ENCODE peak calls at places on chromosome 16, in ten cellular contexts. R, A, D, F, X, W, M, Q, U and G are unnamed samples.

GRCh38 chr16:72092832-72093447 is 480 bp downstream of the TXNL4B start:
- DNase-seq in R (no peak), A (no peak), D (peak), F (no peak), X (no peak), W (peak), M (no peak), Q (no peak), U (no peak), G (no peak)

GRCh38 chr16:22638393-22639206 is 127.9 kb downstream of the NPIPB5 start:
- DNase-seq in R (no peak), A (no peak), D (no peak), F (no peak), X (no peak), W (no peak), M (no peak), Q (no peak), U (no peak), G (peak)

GRCh38 chr16:22297871-22298733 is 893 bp downstream of the POLR3E start:
- DNase-seq in R (peak), A (peak), D (peak), F (peak), X (peak), W (peak), M (peak), Q (peak), U (peak), G (peak)

GRCh38 chr16:89052824-89053724 is 40.6 kb upstream of the ACSF3 start:
- DNase-seq in R (peak), A (no peak), D (no peak), F (no peak), X (no peak), W (no peak), M (no peak), Q (no peak), U (no peak), G (peak)

GRCh38 chr16:53542283-53542682 is 39.3 kb upstream of the AKTIP start:
- DNase-seq in R (no peak), A (no peak), D (no peak), F (no peak), X (no peak), W (no peak), M (no peak), Q (no peak), U (no peak), G (no peak)

GRCh38 chr16:14545346-14545884 is 84.6 kb downstream of the PARN start:
- DNase-seq in R (no peak), A (no peak), D (peak), F (no peak), X (no peak), W (no peak), M (no peak), Q (no peak), U (no peak), G (no peak)

GRCh38 chr16:71974068-71974818 is 26.0 kb downstream of the PKD1L3 start:
- DNase-seq in R (no peak), A (no peak), D (no peak), F (no peak), X (no peak), W (no peak), M (no peak), Q (no peak), U (no peak), G (no peak)

GRCh38 chr16:16021988-16022682 is 72.7 kb downstream of the ABCC1 start:
- DNase-seq in R (peak), A (no peak), D (peak), F (no peak), X (peak), W (peak), M (peak), Q (peak), U (peak), G (peak)

GRCh38 chr16:9901-10665 is 43.3 kb downstream of the POLR3K start:
- DNase-seq in R (no peak), A (no peak), D (no peak), F (no peak), X (no peak), W (no peak), M (no peak), Q (no peak), U (no peak), G (no peak)

GRCh38 chr16:10090816-10091215 is 91.4 kb downstream of the GRIN2A start:
- DNase-seq in R (no peak), A (no peak), D (no peak), F (no peak), X (no peak), W (no peak), M (no peak), Q (no peak), U (no peak), G (no peak)

GRCh38 chr16:88655733-88656281 is 5.0 kb upstream of the CYBA start:
- DNase-seq in R (no peak), A (no peak), D (no peak), F (no peak), X (no peak), W (no peak), M (no peak), Q (no peak), U (no peak), G (no peak)

GRCh38 chr16:8877894-8878522 is 4.1 kb upstream of the LITAFD start:
- DNase-seq in R (no peak), A (no peak), D (no peak), F (no peak), X (no peak), W (no peak), M (no peak), Q (no peak), U (no peak), G (no peak)

GRCh38 chr16:80158766-80159165 is 382.0 kb upstream of the DYNLRB2 start:
- DNase-seq in R (no peak), A (no peak), D (no peak), F (no peak), X (no peak), W (no peak), M (no peak), Q (no peak), U (no peak), G (no peak)

GRCh38 chr16:48613061-48613957 is 3.3 kb upstream of the N4BP1 start:
- DNase-seq in R (no peak), A (peak), D (peak), F (peak), X (no peak), W (no peak), M (no peak), Q (no peak), U (no peak), G (no peak)

GRCh38 chr16:50547944-50548658 is at the start of gene NKD1:
- DNase-seq in R (peak), A (peak), D (peak), F (peak), X (peak), W (peak), M (peak), Q (peak), U (peak), G (no peak)

GRCh38 chr16:3094289-3095027 is 4.6 kb downstream of the ZSCAN10 start:
- DNase-seq in R (no peak), A (peak), D (no peak), F (no peak), X (no peak), W (no peak), M (no peak), Q (no peak), U (no peak), G (no peak)

GRCh38 chr16:57773680-57774295 is 28.5 kb downstream of the KIFC3 start:
- DNase-seq in R (peak), A (no peak), D (no peak), F (no peak), X (no peak), W (no peak), M (peak), Q (no peak), U (peak), G (no peak)

GRCh38 chr16:47815655-47816054 is 340.1 kb downstream of the ABCC12 start:
- DNase-seq in R (no peak), A (no peak), D (no peak), F (no peak), X (no peak), W (no peak), M (no peak), Q (no peak), U (no peak), G (no peak)

GRCh38 chr16:2856061-2856670 is 1.8 kb downstream of the PRSS22 start:
- DNase-seq in R (peak), A (no peak), D (peak), F (no peak), X (no peak), W (peak), M (no peak), Q (no peak), U (no peak), G (no peak)

GRCh38 chr16:53745753-53746258 is 41.9 kb downstream of the FTO start:
- DNase-seq in R (no peak), A (no peak), D (no peak), F (no peak), X (no peak), W (no peak), M (no peak), Q (no peak), U (no peak), G (no peak)

GRCh38 chr16:28935333-28935732 is 3.6 kb downstream of the CD19 start:
- DNase-seq in R (no peak), A (no peak), D (no peak), F (no peak), X (no peak), W (no peak), M (no peak), Q (no peak), U (no peak), G (no peak)

GRCh38 chr16:88383401-88384221 is 852 bp downstream of the ZNF469 start:
- DNase-seq in R (no peak), A (no peak), D (peak), F (no peak), X (no peak), W (peak), M (peak), Q (peak), U (peak), G (peak)

GRCh38 chr16:80034469-80034826 is 433.9 kb upstream of the MAF start:
- DNase-seq in R (no peak), A (no peak), D (no peak), F (no peak), X (no peak), W (no peak), M (no peak), Q (no peak), U (no peak), G (no peak)

GRCh38 chr16:88318091-88318494 is 64.7 kb upstream of the ZNF469 start:
- DNase-seq in R (no peak), A (no peak), D (no peak), F (no peak), X (no peak), W (no peak), M (no peak), Q (no peak), U (no peak), G (no peak)

GRCh38 chr16:57628008-57628781 is at the start of gene ADGRG1:
- DNase-seq in R (peak), A (no peak), D (peak), F (no peak), X (peak), W (peak), M (peak), Q (peak), U (peak), G (peak)

GRCh38 chr16:29684671-29685070 is 5.7 kb downstream of the QPRT start:
- DNase-seq in R (no peak), A (no peak), D (no peak), F (no peak), X (no peak), W (no peak), M (no peak), Q (no peak), U (no peak), G (no peak)

GRCh38 chr16:61128545-61129323 is 907.5 kb downstream of the CDH8 start:
- DNase-seq in R (no peak), A (no peak), D (no peak), F (no peak), X (no peak), W (no peak), M (no peak), Q (no peak), U (no peak), G (no peak)

GRCh38 chr16:49866533-49867155 is 10.7 kb upstream of the ZNF423 start:
- DNase-seq in R (no peak), A (no peak), D (no peak), F (no peak), X (no peak), W (peak), M (no peak), Q (no peak), U (no peak), G (no peak)

GRCh38 chr16:19294156-19294649 is 8.7 kb downstream of the CLEC19A start:
- DNase-seq in R (peak), A (no peak), D (peak), F (no peak), X (peak), W (no peak), M (peak), Q (peak), U (peak), G (peak)

GRCh38 chr16:72530434-72530833 is 358.5 kb upstream of the PMFBP1 start:
- DNase-seq in R (no peak), A (no peak), D (no peak), F (no peak), X (no peak), W (no peak), M (no peak), Q (no peak), U (no peak), G (no peak)

GRCh38 chr16:5709889-5710288 is 612.3 kb upstream of the EEF2KMT start:
- DNase-seq in R (no peak), A (no peak), D (peak), F (no peak), X (no peak), W (peak), M (no peak), Q (no peak), U (no peak), G (no peak)

GRCh38 chr16:85425061-85425662 is 188.0 kb upstream of the GSE1 start:
- DNase-seq in R (no peak), A (no peak), D (no peak), F (no peak), X (no peak), W (peak), M (no peak), Q (no peak), U (peak), G (peak)

GRCh38 chr16:22969567-22969966 is 155.6 kb downstream of the HS3ST2 start:
- DNase-seq in R (no peak), A (no peak), D (no peak), F (no peak), X (no peak), W (no peak), M (no peak), Q (no peak), U (no peak), G (no peak)

GRCh38 chr16:86988920-86989715 is 328.1 kb downstream of the C16orf95 start:
- DNase-seq in R (no peak), A (no peak), D (peak), F (no peak), X (no peak), W (peak), M (no peak), Q (no peak), U (no peak), G (no peak)

GRCh38 chr16:937723-938122 is 33.1 kb downstream of the LMF1 start:
- DNase-seq in R (no peak), A (no peak), D (no peak), F (no peak), X (no peak), W (no peak), M (no peak), Q (no peak), U (no peak), G (no peak)

GRCh38 chr16:11198817-11199216 is 57.2 kb downstream of the SOCS1 start:
- DNase-seq in R (peak), A (no peak), D (peak), F (no peak), X (no peak), W (no peak), M (no peak), Q (no peak), U (no peak), G (no peak)

GRCh38 chr16:81003610-81004460 is 2.9 kb downstream of the CMC2 start:
- DNase-seq in R (no peak), A (no peak), D (no peak), F (no peak), X (no peak), W (no peak), M (no peak), Q (no peak), U (no peak), G (no peak)

GRCh38 chr16:60107467-60107866 is 1373.4 kb upstream of the GOT2 start:
- DNase-seq in R (no peak), A (no peak), D (no peak), F (no peak), X (no peak), W (no peak), M (no peak), Q (no peak), U (no peak), G (no peak)

GRCh38 chr16:67807148-67807682 is 526 bp downstream of the TSNAXIP1 start:
- DNase-seq in R (no peak), A (no peak), D (no peak), F (no peak), X (no peak), W (no peak), M (no peak), Q (no peak), U (no peak), G (no peak)
- TF ChIP-seq CTCF in R (no peak), A (no peak), D (peak), F (no peak), X (peak), W (no peak), M (no peak), Q (peak), U (no peak), G (no peak)

GRCh38 chr16:31460582-31461002 is 1.3 kb downstream of the ARMC5 start:
- DNase-seq in R (no peak), A (no peak), D (peak), F (no peak), X (no peak), W (no peak), M (no peak), Q (no peak), U (no peak), G (no peak)
- TF ChIP-seq CTCF in R (peak), A (peak), D (peak), F (peak), X (peak), W (peak), M (peak), Q (peak), U (peak), G (peak)

DNA sequence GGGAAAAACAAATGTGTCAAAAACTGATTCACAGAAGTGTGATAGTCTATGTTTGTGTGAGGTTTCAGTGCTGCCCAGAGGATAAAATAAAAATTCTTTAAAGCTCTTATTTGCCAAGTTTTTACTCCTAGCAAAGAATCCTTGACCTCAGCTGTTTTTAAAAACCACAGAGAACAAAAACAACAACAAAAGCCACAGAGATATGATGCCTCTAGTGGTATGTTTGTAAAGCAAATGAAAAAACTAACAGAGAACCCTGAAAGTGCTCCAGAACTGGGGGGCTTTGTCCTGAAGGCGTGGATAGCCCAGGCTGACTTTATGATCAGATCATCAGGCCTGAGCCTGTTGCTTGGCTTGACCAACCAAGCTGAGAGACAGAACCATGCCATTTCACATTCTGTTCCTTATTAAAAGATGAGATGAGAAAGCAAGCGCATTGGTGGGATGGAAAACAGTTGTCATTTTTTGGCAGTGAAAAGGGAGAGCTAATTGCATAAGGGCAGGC is 411.1 kb downstream of the CPPED1 start:
- DNase-seq in R (no peak), A (no peak), D (no peak), F (no peak), X (peak), W (no peak), M (no peak), Q (peak), U (no peak), G (no peak)
- TF ChIP-seq CTCF in R (no peak), A (no peak), D (peak), F (no peak), X (no peak), W (no peak), M (no peak), Q (peak), U (no peak), G (no peak)

GRCh38 chr16:55249936-55250335 is 74.1 kb upstream of the IRX6 start:
- DNase-seq in R (no peak), A (no peak), D (no peak), F (no peak), X (no peak), W (no peak), M (no peak), Q (no peak), U (no peak), G (no peak)
- TF ChIP-seq CTCF in R (no peak), A (no peak), D (no peak), F (no peak), X (no peak), W (no peak), M (no peak), Q (no peak), U (no peak), G (no peak)

GRCh38 chr16:6728381-6728780 is 604.3 kb upstream of the RBFOX1 start:
- DNase-seq in R (no peak), A (no peak), D (no peak), F (no peak), X (no peak), W (no peak), M (no peak), Q (no peak), U (no peak), G (no peak)

GRCh38 chr16:6726621-6727020 is 606.0 kb upstream of the RBFOX1 start:
- DNase-seq in R (no peak), A (no peak), D (no peak), F (no peak), X (no peak), W (no peak), M (no peak), Q (no peak), U (no peak), G (no peak)

GRCh38 chr16:6722786-6723185 is 609.9 kb upstream of the RBFOX1 start:
- DNase-seq in R (no peak), A (no peak), D (no peak), F (no peak), X (no peak), W (no peak), M (no peak), Q (no peak), U (no peak), G (no peak)

GRCh38 chr16:6725634-6726331 is 606.9 kb upstream of the RBFOX1 start:
- DNase-seq in R (no peak), A (no peak), D (peak), F (no peak), X (peak), W (no peak), M (no peak), Q (no peak), U (no peak), G (no peak)
- TF ChIP-seq CTCF in R (no peak), A (no peak), D (peak), F (no peak), X (peak), W (no peak), M (no peak), Q (no peak), U (no peak), G (no peak)

DNA sequence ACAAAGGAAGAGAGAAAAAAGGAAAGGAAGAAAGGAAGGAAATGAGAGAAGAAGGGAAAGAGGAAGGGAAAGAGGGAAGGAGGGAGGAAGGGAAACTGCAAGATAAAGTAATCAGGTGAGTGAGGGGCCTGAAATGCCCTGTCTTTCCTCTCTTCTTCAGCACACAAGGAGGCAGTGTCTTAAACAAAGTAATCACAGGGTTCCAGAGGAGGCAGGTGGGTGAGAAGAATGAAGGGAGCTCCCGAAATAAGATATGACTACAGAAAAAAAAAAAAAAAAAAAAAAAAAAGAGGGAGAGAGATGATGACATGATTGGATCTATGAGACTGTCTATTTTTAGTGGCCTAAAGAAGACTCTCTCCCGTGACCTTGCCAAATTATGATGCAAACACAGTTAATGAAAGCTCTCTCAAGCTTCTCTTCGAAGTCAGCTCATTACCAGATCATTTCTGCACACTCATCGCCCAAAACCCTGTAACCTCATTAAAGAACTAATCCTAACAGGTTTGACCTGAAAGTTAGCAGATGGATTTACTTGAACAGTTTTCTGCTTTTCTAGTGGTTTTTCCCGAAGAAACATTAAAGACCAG is 53.6 kb downstream of the CDH11 start:
- DNase-seq in R (no peak), A (no peak), D (no peak), F (no peak), X (peak), W (no peak), M (no peak), Q (no peak), U (no peak), G (no peak)
- TF ChIP-seq CTCF in R (no peak), A (no peak), D (no peak), F (no peak), X (no peak), W (no peak), M (peak), Q (no peak), U (no peak), G (no peak)

DNA sequence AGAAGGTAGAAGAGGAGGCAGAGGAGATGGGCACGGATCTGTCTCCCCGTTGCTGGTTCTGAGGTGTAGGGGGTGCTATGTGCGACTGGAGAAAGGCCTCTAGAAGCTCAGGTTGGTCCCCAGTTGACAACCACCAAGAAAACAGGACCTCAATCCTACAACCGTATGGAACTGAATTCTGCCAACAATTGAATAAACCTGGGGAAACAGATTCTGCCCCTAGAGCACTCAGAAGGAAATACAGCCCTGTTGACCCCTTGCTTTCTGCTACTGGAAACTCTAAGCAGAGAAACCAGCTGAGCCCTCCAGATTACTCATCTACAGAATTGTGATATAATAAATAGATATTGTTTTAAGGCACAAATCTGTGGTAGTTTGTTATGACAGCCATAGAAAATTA is 313.0 kb upstream of the GOT2 start:
- DNase-seq in R (no peak), A (no peak), D (no peak), F (no peak), X (no peak), W (no peak), M (no peak), Q (no peak), U (no peak), G (no peak)
- TF ChIP-seq CTCF in R (no peak), A (no peak), D (no peak), F (no peak), X (no peak), W (no peak), M (no peak), Q (no peak), U (no peak), G (no peak)